ENCODE peak calls at places on chromosomes 6 and 20, in four cellular contexts. R is keratinocyte, T is fibroblast of lung, K is mammary epithelial cell. L is an unnamed sample.

GRCh38 chr20:3452127-3452526 is 18.7 kb upstream of the ATRN start:
- DNase-seq in R (no peak), T (no peak), K (no peak), L (no peak)

GRCh38 chr20:25285856-25286798 is 38.2 kb downstream of the PYGB start:
- DNase-seq in R (no peak), T (no peak), K (no peak), L (no peak)

GRCh38 chr20:44426879-44427785 is 48.5 kb upstream of the TTPAL start:
- DNase-seq in R (no peak), T (no peak), K (no peak), L (no peak)

GRCh38 chr20:16397053-16397452 is 176.2 kb downstream of the KIF16B start:
- DNase-seq in R (no peak), T (peak), K (no peak), L (no peak)

GRCh38 chr6:104134876-104135275 is 724.8 kb downstream of the HACE1 start:
- DNase-seq in R (no peak), T (no peak), K (no peak), L (no peak)

GRCh38 chr6:105894556-105894955 is 191.6 kb upstream of the PRDM1 start:
- DNase-seq in R (no peak), T (no peak), K (peak), L (no peak)

GRCh38 chr6:9502991-9503761 is 911.7 kb downstream of the TFAP2A start:
- DNase-seq in R (no peak), T (peak), K (peak), L (peak)

GRCh38 chr6:90088009-90088408 is 193.7 kb downstream of the GJA10 start:
- DNase-seq in R (peak), T (peak), K (peak), L (peak)

GRCh38 chr6:75128881-75129570 is 76.8 kb downstream of the COL12A1 start:
- DNase-seq in R (no peak), T (peak), K (no peak), L (no peak)

GRCh38 chr6:7879980-7880717 is 30.4 kb downstream of the TXNDC5 start:
- DNase-seq in R (no peak), T (no peak), K (no peak), L (no peak)

GRCh38 chr6:166624275-166624674 is 2.8 kb downstream of the RPS6KA2 start:
- DNase-seq in R (no peak), T (peak), K (peak), L (no peak)

GRCh38 chr6:109055771-109056235 is 38.8 kb downstream of the SESN1 start:
- DNase-seq in R (no peak), T (peak), K (peak), L (no peak)

GRCh38 chr6:157558487-157559200 is 177.7 kb downstream of the ZDHHC14 start:
- DNase-seq in R (no peak), T (no peak), K (no peak), L (no peak)

GRCh38 chr6:110612298-110612697 is 135.9 kb upstream of the SLC22A16 start:
- DNase-seq in R (no peak), T (no peak), K (no peak), L (no peak)

GRCh38 chr6:44219053-44219814 is 2.5 kb downstream of the MYMX start:
- DNase-seq in R (no peak), T (peak), K (no peak), L (peak)

GRCh38 chr6:98946877-98947410 is 802 bp downstream of the FBXL4 start:
- DNase-seq in R (no peak), T (peak), K (peak), L (peak)

GRCh38 chr6:152635949-152636674 is 1.1 kb downstream of the SYNE1 start:
- DNase-seq in R (no peak), T (peak), K (no peak), L (no peak)

GRCh38 chr6:165834613-165835259 is 171.7 kb upstream of the PDE10A start:
- DNase-seq in R (no peak), T (no peak), K (no peak), L (peak)

GRCh38 chr6:227074-227782 is 65.1 kb upstream of the DUSP22 start:
- DNase-seq in R (no peak), T (no peak), K (no peak), L (no peak)

GRCh38 chr6:11366183-11366933 is 133.9 kb upstream of the NEDD9 start:
- DNase-seq in R (no peak), T (no peak), K (no peak), L (no peak)

GRCh38 chr6:79868098-79868722 is 79.1 kb downstream of the ELOVL4 start:
- DNase-seq in R (no peak), T (peak), K (peak), L (peak)

GRCh38 chr20:19858972-19859371 is 100.9 kb downstream of the RIN2 start:
- DNase-seq in R (no peak), T (peak), K (no peak), L (peak)

GRCh38 chr6:116371384-116372209 is 850 bp downstream of the DSE start:
- DNase-seq in R (no peak), T (peak), K (peak), L (peak)

GRCh38 chr6:134830945-134831344 is 119.0 kb downstream of the ALDH8A1 start:
- DNase-seq in R (no peak), T (no peak), K (no peak), L (no peak)

GRCh38 chr20:1295276-1295930 is 29.3 kb downstream of the SNPH start:
- DNase-seq in R (no peak), T (no peak), K (no peak), L (no peak)

GRCh38 chr20:21027569-21027968 is 78.6 kb downstream of the LINC00237 start:
- DNase-seq in R (no peak), T (no peak), K (no peak), L (peak)

GRCh38 chr20:35145141-35145564 is 2.0 kb downstream of the EDEM2 start:
- DNase-seq in R (peak), T (peak), K (peak), L (peak)

GRCh38 chr6:107460074-107460631 is 789 bp upstream of the PDSS2 start:
- DNase-seq in R (no peak), T (no peak), K (no peak), L (no peak)

GRCh38 chr6:64505312-64505711 is 869.7 kb downstream of the PHF3 start:
- DNase-seq in R (no peak), T (no peak), K (no peak), L (peak)

GRCh38 chr6:5135783-5136376 is 50.7 kb downstream of the PPP1R3G start:
- DNase-seq in R (no peak), T (peak), K (peak), L (peak)

GRCh38 chr6:24431045-24431451 is 28.3 kb downstream of the MRS2 start:
- DNase-seq in R (peak), T (peak), K (peak), L (peak)

GRCh38 chr6:78851156-78851555 is 16.2 kb upstream of the IRAK1BP1 start:
- DNase-seq in R (no peak), T (no peak), K (no peak), L (no peak)

GRCh38 chr6:1617466-1618304 is 8.0 kb downstream of the FOXC1 start:
- DNase-seq in R (no peak), T (no peak), K (no peak), L (no peak)

GRCh38 chr6:145278163-145278807 is 457.0 kb downstream of the EPM2A start:
- DNase-seq in R (no peak), T (peak), K (no peak), L (no peak)

GRCh38 chr6:38589367-38589720 is 50.4 kb downstream of the BTBD9 start:
- DNase-seq in R (no peak), T (no peak), K (no peak), L (no peak)

GRCh38 chr6:40328376-40328987 is 258.7 kb downstream of the LRFN2 start:
- DNase-seq in R (peak), T (no peak), K (peak), L (peak)

GRCh38 chr20:51043811-51044210 is 20.9 kb upstream of the KCNG1 start:
- DNase-seq in R (no peak), T (peak), K (peak), L (peak)

GRCh38 chr6:168155193-168155592 is 76.2 kb upstream of the FRMD1 start:
- DNase-seq in R (no peak), T (peak), K (no peak), L (peak)

GRCh38 chr20:40754372-40754943 is 65.4 kb upstream of the MAFB start:
- DNase-seq in R (no peak), T (peak), K (no peak), L (no peak)

GRCh38 chr20:37220796-37221195 is 40.8 kb downstream of the GHRH start:
- DNase-seq in R (no peak), T (no peak), K (no peak), L (no peak)

DNA sequence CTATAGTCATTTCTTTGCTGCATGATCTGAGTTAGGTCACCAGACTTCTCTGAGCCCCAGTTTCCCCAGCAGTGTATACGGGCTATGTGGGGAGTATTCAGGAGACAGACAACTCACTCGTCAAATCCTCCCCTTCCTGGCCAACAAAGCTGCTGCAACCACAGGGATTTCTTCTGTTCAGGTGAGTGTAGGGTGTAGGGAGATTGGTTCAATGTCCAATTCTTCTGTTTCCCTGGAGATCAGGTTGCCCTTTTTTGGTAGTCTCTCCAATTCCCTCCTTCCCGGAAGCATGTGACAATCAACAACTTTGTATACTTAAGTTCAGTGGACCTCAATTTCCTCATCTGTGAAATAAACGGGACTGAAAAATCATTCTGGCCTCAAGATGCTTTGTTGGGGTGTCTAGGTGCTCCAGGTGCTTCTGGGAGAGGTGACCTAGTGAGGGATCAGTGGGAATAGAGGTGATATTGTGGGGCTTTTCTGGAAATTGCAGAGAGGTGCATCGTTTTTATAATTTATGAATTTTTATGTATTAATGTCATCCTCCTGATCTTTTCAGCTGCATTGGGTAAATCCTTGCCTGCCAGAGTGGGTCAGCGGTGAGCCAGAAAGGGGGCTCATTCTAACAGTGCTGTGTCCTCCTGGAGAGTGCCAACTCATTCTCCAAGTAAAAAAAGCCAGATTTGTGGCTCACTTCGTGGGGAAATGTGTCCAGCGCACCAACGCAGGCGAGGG is 594 bp upstream of the CDKN1A start:
- DNase-seq in R (no peak), T (no peak), K (peak), L (no peak)
- H3K4me3 ChIP-seq in R (peak), T (no peak), K (peak), L (peak)

GRCh38 chr6:161374971-161375873 is 101.4 kb upstream of the AGPAT4 start:
- DNase-seq in R (no peak), T (peak), K (peak), L (peak)
- H2AFZ ChIP-seq in R (peak), T (peak), K (peak), L (peak)

GRCh38 chr6:112247275-112247674 is 7.1 kb downstream of the LAMA4 start:
- DNase-seq in R (no peak), T (no peak), K (no peak), L (no peak)
- H3K4me3 ChIP-seq in R (no peak), T (no peak), K (no peak), L (no peak)

GRCh38 chr20:33812673-33813462 is 1.7 kb downstream of the CHMP4B start:
- DNase-seq in R (no peak), T (no peak), K (peak), L (peak)
- H2AFZ ChIP-seq in R (no peak), T (no peak), K (peak), L (peak)

L was measured in PC-3.